ENCODE peak calls at places on chromosomes 1 and 21, in seven cellular contexts. V, Y, L, X, Q, F and T are unnamed samples.

GRCh38 chr1:110060034-110060661 is 10.3 kb downstream of the ALX3 start:
- DNase-seq in V (peak; percentile 42), Y (peak; percentile 1), L (no peak), X (peak; percentile 72), Q (peak; percentile 49), F (no peak), T (no peak)

GRCh38 chr1:235313262-235313661 is 14.7 kb downstream of the ARID4B start:
- DNase-seq in V (no peak), Y (no peak), L (no peak), X (no peak), Q (no peak), F (no peak), T (no peak)

GRCh38 chr1:184691719-184692324 is 62.8 kb downstream of the EDEM3 start:
- DNase-seq in V (no peak), Y (peak; percentile 25), L (no peak), X (no peak), Q (no peak), F (no peak), T (no peak)

GRCh38 chr1:173646656-173647055 is 11.5 kb downstream of the TEX50 start:
- DNase-seq in V (no peak), Y (no peak), L (no peak), X (no peak), Q (no peak), F (no peak), T (no peak)

GRCh38 chr1:232950919-232951579 is 638 bp downstream of the NTPCR start:
- DNase-seq in V (no peak), Y (no peak), L (no peak), X (no peak), Q (no peak), F (no peak), T (no peak)

GRCh38 chr1:56625823-56626222 is 19.3 kb upstream of the PRKAA2 start:
- DNase-seq in V (no peak), Y (no peak), L (no peak), X (no peak), Q (no peak), F (no peak), T (no peak)

GRCh38 chr1:42680921-42681683 is 1.1 kb upstream of the YBX1 start:
- DNase-seq in V (no peak), Y (peak; percentile 9), L (no peak), X (no peak), Q (no peak), F (no peak), T (no peak)

GRCh38 chr1:203625623-203626189 is 926 bp upstream of the ATP2B4 start:
- DNase-seq in V (no peak), Y (no peak), L (no peak), X (peak; percentile 39), Q (peak; percentile 33), F (no peak), T (no peak)

GRCh38 chr21:46424621-46425020 is 34.1 kb upstream of the DIP2A start:
- DNase-seq in V (no peak), Y (no peak), L (no peak), X (no peak), Q (no peak), F (no peak), T (no peak)

GRCh38 chr21:41631564-41632461 is 123.9 kb upstream of the TMPRSS2 start:
- DNase-seq in V (no peak), Y (peak; percentile 68), L (no peak), X (no peak), Q (no peak), F (no peak), T (no peak)

GRCh38 chr1:173489149-173489600 is 12.0 kb downstream of the PRDX6 start:
- DNase-seq in V (no peak), Y (no peak), L (no peak), X (no peak), Q (no peak), F (no peak), T (no peak)

GRCh38 chr21:39660191-39660590 is 47.5 kb downstream of the B3GALT5 start:
- DNase-seq in V (no peak), Y (peak; percentile 84), L (no peak), X (no peak), Q (peak; percentile 62), F (peak; percentile 53), T (no peak)

GRCh38 chr1:7540816-7541215 is 230.3 kb upstream of the VAMP3 start:
- DNase-seq in V (no peak), Y (no peak), L (no peak), X (no peak), Q (peak; percentile 3), F (no peak), T (no peak)

GRCh38 chr1:241672301-241672700 is 20.2 kb downstream of the WDR64 start:
- DNase-seq in V (no peak), Y (no peak), L (no peak), X (no peak), Q (no peak), F (no peak), T (no peak)

GRCh38 chr1:162212713-162213112 is 143.2 kb downstream of the NOS1AP start:
- DNase-seq in V (no peak), Y (no peak), L (no peak), X (no peak), Q (peak; percentile 40), F (no peak), T (peak; percentile 83)

GRCh38 chr1:169149555-169150286 is 43.2 kb downstream of the ATP1B1 start:
- DNase-seq in V (no peak), Y (no peak), L (no peak), X (no peak), Q (no peak), F (no peak), T (no peak)

GRCh38 chr1:16011936-16012589 is 5.8 kb downstream of the HSPB7 start:
- DNase-seq in V (no peak), Y (no peak), L (no peak), X (no peak), Q (no peak), F (no peak), T (no peak)

GRCh38 chr1:18041107-18041506 is 66.5 kb upstream of the IGSF21 start:
- DNase-seq in V (no peak), Y (no peak), L (no peak), X (peak; percentile 13), Q (no peak), F (no peak), T (no peak)

GRCh38 chr1:186225089-186225488 is 150.0 kb downstream of the TPR start:
- DNase-seq in V (no peak), Y (no peak), L (no peak), X (no peak), Q (no peak), F (no peak), T (no peak)